ENCODE peak calls at places on chromosomes 13 and 19, in seven cellular contexts. L is ovary, T is HCT116, Q is breast epithelium, V is K562, B is transverse colon, G is GM12892. K is an unnamed sample.

GRCh38 chr13:39779337-39780270 is 124.1 kb downstream of the COG6 start:
- DNase-seq in Q (no peak), T (no peak), L (no peak), G (no peak), B (no peak), V (no peak), K (no peak)

GRCh38 chr13:61286148-61286745 is 129.4 kb downstream of the PCDH20 start:
- DNase-seq in B (no peak), G (no peak), V (peak; percentile 4), L (no peak), T (peak; percentile 16), Q (no peak), K (no peak)

GRCh38 chr13:114244637-114245036 is 9.9 kb downstream of the CDC16 start:
- DNase-seq in T (no peak), B (no peak), G (no peak), L (no peak), Q (no peak), V (no peak), K (no peak)

GRCh38 chr19:35856546-35857149 is at the start of gene KIRREL2:
- DNase-seq in G (no peak), L (no peak), V (peak; percentile 41), Q (no peak), B (no peak), T (no peak), K (no peak)

GRCh38 chr19:50906217-50906616 is 5.0 kb downstream of the KLK4 start:
- DNase-seq in V (peak; percentile 45), G (no peak), L (no peak), T (no peak), Q (no peak), B (peak; percentile 14), K (no peak)

GRCh38 chr13:48715977-48716376 is 62.2 kb downstream of the CYSLTR2 start:
- DNase-seq in T (no peak), Q (no peak), B (no peak), L (no peak), V (no peak), G (no peak), K (no peak)

GRCh38 chr13:97339019-97339988 is 94.7 kb upstream of the RAP2A start:
- DNase-seq in G (no peak), L (peak; percentile 79), T (no peak), V (no peak), Q (no peak), B (peak; percentile 41), K (no peak)

GRCh38 chr19:33906578-33907335 is 110.1 kb downstream of the KCTD15 start:
- DNase-seq in T (no peak), Q (peak; percentile 28), L (peak; percentile 17), B (no peak), V (no peak), G (no peak), K (no peak)

GRCh38 chr19:6750062-6750461 is 10.6 kb downstream of the TRIP10 start:
- DNase-seq in L (no peak), T (no peak), B (no peak), Q (no peak), G (no peak), V (no peak), K (no peak)

GRCh38 chr13:23966691-23967615 is 69.7 kb upstream of the C1QTNF9B start:
- DNase-seq in T (no peak), B (no peak), Q (no peak), L (no peak), G (no peak), V (no peak), K (no peak)

GRCh38 chr19:16115309-16116039 is 3.8 kb downstream of the RAB8A start:
- DNase-seq in B (peak; percentile 51), Q (no peak), V (no peak), L (no peak), G (no peak), T (no peak), K (no peak)

GRCh38 chr13:33353210-33353609 is 67.7 kb upstream of the STARD13 start:
- DNase-seq in V (no peak), L (no peak), B (peak; percentile 47), T (no peak), G (no peak), Q (peak; percentile 48), K (no peak)

GRCh38 chr13:44451651-44452050 is 78.0 kb downstream of the SERP2 start:
- DNase-seq in V (no peak), G (no peak), L (no peak), B (no peak), Q (no peak), T (no peak), K (no peak)

GRCh38 chr19:56191115-56191514 is 6.5 kb downstream of the ZSCAN5B start:
- DNase-seq in B (no peak), G (no peak), T (no peak), L (no peak), Q (no peak), V (no peak), K (no peak)

GRCh38 chr13:84479656-84480055 is 597.4 kb upstream of the SLITRK1 start:
- DNase-seq in B (no peak), T (peak; percentile 21), Q (no peak), G (no peak), V (no peak), L (no peak), K (no peak)

GRCh38 chr13:25977216-25977615 is 74.6 kb downstream of the SHISA2 start:
- DNase-seq in L (no peak), V (no peak), T (no peak), Q (no peak), G (no peak), B (no peak), K (no peak)

DNA sequence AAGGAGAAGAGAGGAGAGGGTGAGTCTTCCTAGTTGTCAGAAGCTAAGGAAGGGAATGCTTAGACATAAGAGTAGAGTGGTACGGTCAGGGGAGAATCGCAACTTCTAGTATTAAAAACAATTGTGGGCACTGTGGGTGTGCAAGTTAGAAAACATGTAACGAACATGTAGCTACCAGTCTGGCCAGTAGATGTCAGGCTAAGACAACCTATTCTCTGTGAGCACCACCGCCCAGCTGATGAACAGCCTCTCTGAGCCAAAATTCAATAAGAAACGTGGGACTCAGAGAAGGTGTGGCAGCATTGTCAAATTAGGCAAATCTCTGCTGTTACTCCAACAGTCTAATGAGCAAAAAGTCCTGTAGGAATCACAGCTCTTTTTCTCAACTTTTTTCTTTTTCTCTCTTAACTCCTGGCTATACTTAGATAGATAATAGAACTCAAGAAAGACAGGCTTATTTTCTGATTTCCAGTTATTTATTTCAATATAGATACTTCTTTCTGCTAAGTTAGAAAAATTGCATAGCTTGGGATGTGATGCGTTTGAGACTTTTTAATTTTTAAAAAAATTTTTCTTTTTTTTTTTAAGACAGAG is 186.2 kb downstream of the USP12 start:
- DNase-seq in Q (peak; percentile 52), T (peak; percentile 76), G (peak; percentile 39), V (peak; percentile 62), B (peak; percentile 82), L (peak; percentile 41), K (peak; percentile 35)
- TF ChIP-seq POLR2A in Q (no peak), T (no peak), G (no peak), V (no peak), B (no peak), L (no peak), K (no peak)

GRCh38 chr19:39403331-39404312 is 3.0 kb upstream of the ZFP36 start:
- DNase-seq in L (peak; percentile 99), T (peak; percentile 92), V (peak; percentile 59), Q (peak; percentile 100), G (peak; percentile 70), B (peak; percentile 99), K (peak; percentile 92)
- TF ChIP-seq POLR2A in L (peak; percentile 78), T (peak; percentile 40), V (peak; percentile 55), Q (peak; percentile 81), G (peak; percentile 57), B (peak; percentile 85), K (peak; percentile 2)

DNA sequence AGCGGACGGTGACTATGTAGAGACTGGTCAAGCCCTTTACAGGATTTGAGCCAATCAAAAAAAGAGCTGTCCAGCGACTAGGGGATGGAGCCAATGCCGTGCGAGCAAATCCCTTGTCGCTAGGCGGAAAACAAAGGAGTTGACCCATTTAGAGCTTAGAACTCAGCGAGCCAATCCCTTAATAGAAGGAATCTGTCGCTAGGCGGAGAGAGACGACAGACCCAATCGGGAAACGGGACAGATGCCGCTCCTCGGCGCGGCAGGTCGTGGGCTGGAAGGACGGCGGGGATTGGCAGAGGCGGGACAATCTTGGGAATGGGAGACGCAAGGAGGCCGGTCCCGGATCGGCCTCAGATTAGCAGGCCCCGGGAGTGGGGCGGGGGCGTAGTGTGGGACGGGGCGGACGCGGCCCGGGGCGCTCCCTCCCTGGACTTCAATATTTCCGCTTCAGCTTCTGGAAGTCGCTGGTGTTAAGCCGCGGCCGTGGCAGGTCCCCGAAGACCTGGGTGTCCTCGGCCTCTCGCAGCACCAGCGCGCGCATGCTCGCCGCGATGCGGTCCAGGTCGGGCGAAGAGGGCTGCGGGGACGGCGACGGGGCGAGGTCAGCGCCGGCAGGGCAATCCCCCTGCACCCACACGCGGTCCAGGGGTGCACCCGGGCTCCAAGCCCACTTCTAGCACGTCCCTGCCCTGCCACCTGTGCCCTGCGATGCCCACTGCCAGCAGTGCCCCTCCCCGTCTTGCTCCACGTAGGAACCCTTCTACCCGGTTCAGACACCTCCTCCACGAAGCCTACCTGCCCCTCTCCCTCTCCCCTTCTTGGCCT is 2.3 kb upstream of the PNKP start:
- DNase-seq in L (peak; percentile 95), B (peak; percentile 97), Q (peak; percentile 98), G (peak; percentile 82), T (peak; percentile 100), V (peak; percentile 83), K (peak; percentile 99)
- TF ChIP-seq POLR2A in L (peak; percentile 76), B (peak; percentile 79), Q (peak; percentile 82), G (peak; percentile 34), T (peak; percentile 69), V (peak; percentile 60), K (peak; percentile 39)

GRCh38 chr19:947707-948533 is 22.1 kb downstream of the ARID3A start:
- DNase-seq in T (no peak), L (peak; percentile 12), G (peak; percentile 94), Q (no peak), V (no peak), B (peak; percentile 83), K (no peak)

GRCh38 chr19:947090-947706 is 21.4 kb downstream of the ARID3A start:
- DNase-seq in G (no peak), Q (no peak), L (peak; percentile 7), V (no peak), B (no peak), T (no peak), K (no peak)

GRCh38 chr19:952049-952679 is 26.3 kb downstream of the ARID3A start:
- DNase-seq in B (no peak), G (no peak), L (no peak), V (no peak), Q (no peak), T (no peak), K (no peak)

GRCh38 chr19:950352-951066 is 24.7 kb downstream of the ARID3A start:
- DNase-seq in Q (no peak), T (no peak), G (no peak), L (no peak), B (no peak), V (no peak), K (no peak)

DNA sequence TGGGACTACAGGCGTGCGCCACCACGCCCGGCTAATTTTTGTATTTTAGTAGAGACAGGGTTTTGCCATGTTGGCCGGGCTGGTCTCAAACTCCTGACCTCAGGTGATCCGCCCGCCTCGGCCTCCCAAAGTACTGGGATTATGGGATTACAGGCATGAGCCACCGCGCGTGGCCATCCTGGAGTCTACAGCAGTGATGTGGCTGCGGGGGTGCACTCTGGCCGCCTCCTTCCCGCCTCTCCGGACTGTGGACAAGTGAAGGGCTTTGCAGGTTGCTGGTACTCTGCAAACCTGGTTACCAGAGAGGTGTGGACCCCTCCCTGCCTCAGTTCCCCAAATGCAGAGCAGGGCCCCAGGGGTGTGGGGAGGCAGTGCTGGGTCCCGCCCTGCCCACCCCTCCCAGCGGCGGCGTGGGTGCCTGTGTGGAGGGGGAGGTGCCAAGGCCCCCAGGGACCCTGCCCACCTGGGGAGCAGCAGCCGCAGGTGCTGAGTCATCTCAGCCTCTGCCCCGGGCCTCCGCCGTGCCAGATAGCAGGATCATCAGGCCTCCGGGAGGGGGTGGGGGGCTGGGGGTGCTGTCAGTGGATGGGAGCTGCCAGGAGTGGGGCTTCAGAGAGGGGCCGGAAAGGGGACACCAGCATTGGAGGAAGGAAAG is 23.1 kb downstream of the ARID3A start:
- DNase-seq in Q (no peak), B (no peak), V (peak; percentile 53), L (no peak), T (no peak), G (no peak), K (no peak)
- TF ChIP-seq POLR2A in Q (no peak), B (no peak), V (no peak), L (no peak), T (no peak), G (no peak), K (no peak)